ENCODE peak calls at places on chromosomes 16 and 17, in six cellular contexts. Q is uterus, H is kidney epithelial cell, O is fibroblast of lung, P is right lobe of liver, T is upper lobe of right lung. Z is an unnamed sample.

GRCh38 chr17:82754297-82755208 is 2.7 kb downstream of the TBCD start:
- DNase-seq in Q (no peak), H (no peak), T (no peak), O (peak; percentile 65), P (no peak), Z (no peak)

GRCh38 chr17:40086150-40087044 is 14.0 kb downstream of the NR1D1 start:
- DNase-seq in O (no peak), H (no peak), T (peak; percentile 80), P (peak; percentile 63), Q (peak; percentile 57), Z (no peak)

GRCh38 chr17:73706858-73707257 is 62.6 kb upstream of the SDK2 start:
- DNase-seq in T (no peak), P (no peak), O (no peak), H (no peak), Q (no peak), Z (no peak)

GRCh38 chr16:70482624-70483023 is 28.2 kb downstream of the FCSK start:
- DNase-seq in Q (no peak), P (no peak), H (no peak), T (no peak), O (peak; percentile 10), Z (no peak)

GRCh38 chr16:89273741-89274472 is 56.4 kb downstream of the ZNF778 start:
- DNase-seq in T (no peak), Q (no peak), O (no peak), P (no peak), H (no peak), Z (no peak)

GRCh38 chr17:55424893-55425540 is 3.4 kb upstream of the MMD start:
- DNase-seq in Q (no peak), P (no peak), O (no peak), H (no peak), T (no peak), Z (no peak)

GRCh38 chr17:21066394-21066793 is 23.6 kb upstream of the USP22 start:
- DNase-seq in H (no peak), T (no peak), Q (no peak), P (no peak), O (no peak), Z (no peak)

GRCh38 chr16:31354394-31355291 is at the start of gene ITGAX:
- DNase-seq in P (peak; percentile 71), H (peak; percentile 18), Q (peak; percentile 25), T (peak; percentile 92), O (peak; percentile 3), Z (peak; percentile 74)

GRCh38 chr16:8047711-8048110 is 542.6 kb downstream of the TMEM114 start:
- DNase-seq in P (no peak), H (no peak), Q (no peak), T (no peak), O (no peak), Z (no peak)

GRCh38 chr16:2514333-2515179 is 804 bp downstream of the ATP6V0C start:
- DNase-seq in Q (no peak), T (peak; percentile 85), H (no peak), O (no peak), P (peak; percentile 61), Z (no peak)

GRCh38 chr16:27801259-27801945 is 251.5 kb downstream of the KATNIP start:
- DNase-seq in Q (no peak), O (no peak), T (no peak), P (no peak), H (no peak), Z (no peak)

GRCh38 chr17:48192321-48192731 is 84.8 kb downstream of the SNX11 start:
- DNase-seq in Q (no peak), O (peak; percentile 11), H (no peak), T (no peak), P (no peak), Z (no peak)

GRCh38 chr16:5060073-5060641 is 5.6 kb downstream of the C16orf89 start:
- DNase-seq in T (peak; percentile 33), H (no peak), P (no peak), Q (no peak), O (no peak), Z (no peak)

GRCh38 chr16:26547681-26548080 is 519.0 kb upstream of the C16orf82 start:
- DNase-seq in T (no peak), H (no peak), O (no peak), Q (no peak), P (no peak), Z (no peak)

GRCh38 chr16:9441021-9441420 is 349.6 kb downstream of the HAPSTR1 start:
- DNase-seq in O (no peak), H (no peak), P (no peak), Q (no peak), T (no peak), Z (no peak)

GRCh38 chr17:8289103-8289397 is 580 bp downstream of the RANGRF start:
- DNase-seq in T (no peak), O (no peak), Q (no peak), P (no peak), H (no peak), Z (no peak)

GRCh38 chr17:80269405-80269807 is 8.8 kb downstream of the RNF213 start:
- DNase-seq in T (no peak), Q (no peak), O (no peak), H (no peak), P (no peak), Z (no peak)

GRCh38 chr16:56985288-56985961 is 3.9 kb upstream of the NLRC5 start:
- DNase-seq in H (peak; percentile 62), O (peak; percentile 88), P (no peak), T (no peak), Q (peak; percentile 80), Z (no peak)

GRCh38 chr17:37160940-37161339 is 212.2 kb downstream of the AATF start:
- DNase-seq in T (no peak), O (peak; percentile 22), H (no peak), Q (no peak), P (no peak), Z (no peak)

GRCh38 chr16:10989494-10989893 is 45.1 kb downstream of the CLEC16A start:
- DNase-seq in H (no peak), Q (no peak), O (no peak), T (no peak), P (no peak), Z (no peak)

GRCh38 chr16:79698341-79698753 is 97.8 kb upstream of the MAF start:
- DNase-seq in P (no peak), Q (peak; percentile 36), O (peak; percentile 63), T (no peak), H (peak; percentile 4), Z (no peak)

GRCh38 chr16:57167951-57168350 is 17.9 kb downstream of the PSME3IP1 start:
- DNase-seq in H (peak; percentile 37), O (peak; percentile 77), Q (no peak), P (no peak), T (no peak), Z (no peak)

GRCh38 chr17:36749493-36749892 is 148.1 kb downstream of the MRM1 start:
- DNase-seq in H (no peak), P (no peak), O (no peak), Q (no peak), T (no peak), Z (no peak)

GRCh38 chr17:68909066-68909465 is 46.1 kb downstream of the ABCA8 start:
- DNase-seq in P (no peak), O (peak; percentile 96), H (peak; percentile 94), Q (peak; percentile 83), T (no peak), Z (peak; percentile 10)

GRCh38 chr17:27430882-27431491 is 25.3 kb upstream of the KSR1 start:
- DNase-seq in P (peak; percentile 47), O (peak; percentile 32), H (no peak), T (peak; percentile 69), Q (peak; percentile 34), Z (no peak)

GRCh38 chr17:65514541-65514940 is 46.9 kb downstream of the AXIN2 start:
- DNase-seq in O (peak; percentile 87), Q (no peak), H (no peak), P (no peak), T (no peak), Z (no peak)

GRCh38 chr17:17846645-17847044 is 9.9 kb upstream of the SREBF1 start:
- DNase-seq in Q (no peak), H (no peak), T (no peak), O (no peak), P (no peak), Z (no peak)

GRCh38 chr17:38550661-38551060 is 55.1 kb downstream of the SRCIN1 start:
- DNase-seq in O (peak; percentile 85), T (no peak), P (no peak), H (no peak), Q (no peak), Z (no peak)

GRCh38 chr16:71781741-71782140 is 26.9 kb downstream of the AP1G1 start:
- DNase-seq in H (peak; percentile 9), T (no peak), P (no peak), O (peak; percentile 72), Q (no peak), Z (no peak)
- TF ChIP-seq CTCF in H (no peak), T (no peak), P (no peak), O (no peak), Q (no peak), Z (no peak)

GRCh38 chr17:3935825-3936355 is 19.6 kb upstream of the P2RX1 start:
- DNase-seq in O (peak; percentile 88), H (peak; percentile 42), P (no peak), T (no peak), Q (no peak), Z (no peak)
- H3K36me3 ChIP-seq in O (no peaks in the 10 kb centered on the region), H (no peaks in the 10 kb centered on the region), P (no peaks in the 10 kb centered on the region), T (peaks cover 14% of the 10 kb centered on the region), Q (no peaks in the 10 kb centered on the region), Z (peaks cover 32% of the 10 kb centered on the region)

GRCh38 chr17:61611323-61611722 is 20.3 kb upstream of the NACA2 start:
- DNase-seq in T (no peak), H (no peak), Q (no peak), O (no peak), P (no peak), Z (no peak)

GRCh38 chr17:61617261-61617660 is 26.2 kb upstream of the NACA2 start:
- DNase-seq in T (no peak), H (no peak), O (no peak), P (no peak), Q (no peak), Z (no peak)

GRCh38 chr17:61618950-61619349 is 27.9 kb upstream of the NACA2 start:
- DNase-seq in H (no peak), T (no peak), Q (no peak), P (no peak), O (no peak), Z (no peak)

GRCh38 chr17:61616783-61617182 is 25.8 kb upstream of the NACA2 start:
- DNase-seq in Q (no peak), O (no peak), P (no peak), T (no peak), H (no peak), Z (no peak)

GRCh38 chr17:61614219-61614618 is 23.2 kb upstream of the NACA2 start:
- DNase-seq in T (no peak), O (no peak), Q (no peak), P (no peak), H (no peak), Z (no peak)
- TF ChIP-seq CTCF in T (no peak), O (no peak), Q (no peak), P (no peak), H (no peak), Z (no peak)

GRCh38 chr17:42055003-42055402 is 4.6 kb upstream of the C17orf113 start:
- DNase-seq in T (no peak), H (no peak), P (no peak), O (no peak), Q (no peak), Z (no peak)
- H3K36me3 ChIP-seq in T (no peaks in the 10 kb centered on the region), H (no peaks in the 10 kb centered on the region), P (no peaks in the 10 kb centered on the region), O (no peaks in the 10 kb centered on the region), Q (no peaks in the 10 kb centered on the region), Z (no peaks in the 10 kb centered on the region)

Z was measured in GM06990.